ENCODE peak calls at places on chromosomes 4 and X, in four cellular contexts. One of them, this sample, is unnamed.

GRCh38 chr4:3220586-3221494 is 28.1 kb upstream of the MSANTD1 start:
- DNase-seq in K562: no peak
- DNase-seq in A549: no peak
- DNase-seq in HepG2: no peak
- DNase-seq in this sample: no peak

GRCh38 chrX:1582686-1583437 is 8.5 kb upstream of the AKAP17A start:
- DNase-seq in K562: no peak
- DNase-seq in A549: peak
- DNase-seq in HepG2: peak
- DNase-seq in this sample: no peak

GRCh38 chr4:184688447-184688846 is 38.9 kb downstream of the PRIMPOL start:
- DNase-seq in K562: no peak
- DNase-seq in A549: peak
- DNase-seq in HepG2: no peak
- DNase-seq in this sample: peak

GRCh38 chr4:82613111-82613510 is 51.3 kb upstream of the TMEM150C start:
- DNase-seq in K562: no peak
- DNase-seq in A549: no peak
- DNase-seq in HepG2: no peak
- DNase-seq in this sample: no peak

GRCh38 chrX:118594697-118595420 is 99.2 kb downstream of the DOCK11 start:
- DNase-seq in K562: no peak
- DNase-seq in A549: no peak
- DNase-seq in HepG2: no peak
- DNase-seq in this sample: no peak

GRCh38 chr4:73267050-73267449 is 8.5 kb upstream of the ANKRD17 start:
- DNase-seq in K562: no peak
- DNase-seq in A549: no peak
- DNase-seq in HepG2: peak
- DNase-seq in this sample: no peak

GRCh38 chrX:101759000-101759399 is 99.3 kb upstream of the ARMCX2 start:
- DNase-seq in K562: peak
- DNase-seq in A549: peak
- DNase-seq in HepG2: peak
- DNase-seq in this sample: peak

GRCh38 chrX:108090474-108091265 is 672 bp downstream of the PSMD10 start:
- DNase-seq in K562: no peak
- DNase-seq in A549: peak
- DNase-seq in HepG2: peak
- DNase-seq in this sample: peak

GRCh38 chrX:31374786-31375185 is 302.9 kb upstream of the FTHL17 start:
- DNase-seq in K562: no peak
- DNase-seq in A549: no peak
- DNase-seq in HepG2: no peak
- DNase-seq in this sample: no peak

GRCh38 chr4:14652522-14652921 is 349.8 kb upstream of the CPEB2 start:
- DNase-seq in K562: no peak
- DNase-seq in A549: peak
- DNase-seq in HepG2: no peak
- DNase-seq in this sample: no peak

GRCh38 chr4:19540859-19541258 is 710.8 kb upstream of the SLIT2 start:
- DNase-seq in K562: no peak
- DNase-seq in A549: no peak
- DNase-seq in HepG2: no peak
- DNase-seq in this sample: no peak

GRCh38 chrX:29604381-29604780 is 611.0 kb upstream of the MAGEB2 start:
- DNase-seq in K562: no peak
- DNase-seq in A549: no peak
- DNase-seq in HepG2: no peak
- DNase-seq in this sample: no peak
- TF ChIP-seq MAFK in K562: no peak
- TF ChIP-seq MAFK in A549: no peak
- TF ChIP-seq MAFK in HepG2: no peak
- TF ChIP-seq MAFK in this sample: no peak

GRCh38 chr4:80070880-80071620 is 2.0 kb downstream of the ANTXR2 start:
- DNase-seq in K562: no peak
- DNase-seq in A549: no peak
- DNase-seq in HepG2: peak
- DNase-seq in this sample: peak
- TF ChIP-seq USF2 in K562: no peak
- TF ChIP-seq USF2 in A549: no peak
- TF ChIP-seq USF2 in HepG2: no peak
- TF ChIP-seq USF2 in this sample: no peak

DNA sequence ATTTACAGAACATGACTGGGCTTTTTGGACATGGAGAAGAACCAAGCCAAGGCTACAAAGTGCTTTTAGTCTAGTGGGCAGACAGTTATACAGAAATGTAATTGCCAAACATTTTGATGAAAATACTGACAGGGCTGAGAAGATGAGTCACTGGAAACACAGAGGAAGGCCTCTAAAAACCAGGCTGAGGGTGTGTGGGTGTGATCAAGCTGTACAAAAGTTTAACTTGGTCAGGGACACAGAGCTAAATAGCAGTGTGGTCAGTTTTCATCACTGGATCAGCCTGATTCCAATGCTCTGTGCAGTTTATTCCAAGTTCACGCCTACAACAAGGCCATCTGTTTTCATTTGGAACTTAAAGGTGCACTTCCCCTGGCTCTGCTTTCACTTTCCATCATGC is 10.6 kb downstream of the CENPVL3 start:
- DNase-seq in K562: no peak
- DNase-seq in A549: no peak
- DNase-seq in HepG2: no peak
- DNase-seq in this sample: peak
- TF ChIP-seq MAZ in K562: no peak
- TF ChIP-seq MAZ in A549: no peak
- TF ChIP-seq MAZ in HepG2: no peak
- TF ChIP-seq MAZ in this sample: no peak

GRCh38 chr4:102819588-102820365 is 7.6 kb downstream of the UBE2D3 start:
- DNase-seq in K562: no peak
- DNase-seq in A549: no peak
- DNase-seq in HepG2: no peak
- DNase-seq in this sample: peak
- TF ChIP-seq MAFK in K562: no peak
- TF ChIP-seq MAFK in A549: no peak
- TF ChIP-seq MAFK in HepG2: no peak
- TF ChIP-seq MAFK in this sample: no peak

GRCh38 chr4:183030823-183031222 is 68.2 kb upstream of the WWC2 start:
- DNase-seq in K562: no peak
- DNase-seq in A549: no peak
- DNase-seq in HepG2: no peak
- DNase-seq in this sample: no peak

GRCh38 chr4:183038436-183038835 is 60.6 kb upstream of the WWC2 start:
- DNase-seq in K562: no peak
- DNase-seq in A549: no peak
- DNase-seq in HepG2: no peak
- DNase-seq in this sample: no peak

DNA sequence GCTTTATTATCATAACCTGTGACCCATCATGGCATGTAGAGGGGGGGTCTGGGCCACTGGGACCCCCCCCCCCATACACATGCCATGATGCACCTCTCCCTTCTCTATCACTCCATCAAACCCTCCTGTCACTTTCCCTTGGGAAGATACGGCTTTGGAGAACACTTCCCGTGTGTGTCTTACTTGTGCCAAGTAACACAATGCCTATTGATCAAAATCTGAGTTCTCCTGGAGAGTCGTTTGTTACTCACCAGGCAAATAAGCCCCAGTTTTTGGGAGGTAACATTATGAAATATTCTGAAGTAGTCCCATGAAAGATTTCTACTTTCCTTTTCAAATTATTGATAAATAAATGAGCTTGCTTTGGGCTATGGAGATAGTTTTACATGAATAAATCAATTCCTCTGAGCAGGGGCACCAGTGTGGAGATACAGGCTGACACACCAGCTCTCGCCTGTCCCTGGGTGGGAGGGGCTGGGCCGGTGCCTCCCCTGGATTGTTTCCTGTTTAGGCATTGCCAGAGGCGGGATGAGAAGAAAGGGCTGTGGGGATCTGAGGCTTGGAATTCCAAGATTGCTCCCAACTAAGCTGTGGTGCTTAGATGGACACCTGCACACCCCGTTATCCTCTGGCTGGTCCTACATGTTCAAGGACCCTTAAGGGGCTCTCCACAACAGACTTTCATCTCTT is 63.2 kb upstream of the WWC2 start:
- DNase-seq in K562: no peak
- DNase-seq in A549: no peak
- DNase-seq in HepG2: no peak
- DNase-seq in this sample: no peak
- TF ChIP-seq USF2 in K562: no peak
- TF ChIP-seq USF2 in A549: no peak
- TF ChIP-seq USF2 in HepG2: no peak
- TF ChIP-seq USF2 in this sample: no peak

GRCh38 chr4:23278845-23279244 is 586.1 kb downstream of the GBA3 start:
- DNase-seq in K562: no peak
- DNase-seq in A549: no peak
- DNase-seq in HepG2: no peak
- DNase-seq in this sample: no peak
- TF ChIP-seq MAZ in K562: no peak
- TF ChIP-seq MAZ in A549: no peak
- TF ChIP-seq MAZ in HepG2: no peak
- TF ChIP-seq MAZ in this sample: no peak

This sample was measured in IMR-90.